ENCODE peak calls at places on chromosomes 6 and 20, in seven cellular contexts. J is H7; T is fibroblast of the conjunctiva; K is RCC 7860; M is effector CD4-positive, alpha-beta T cell; L is Right ventricle myocardium superior; B is psoas muscle. C is an unnamed sample.
A peak's percentile ranks its signal among the peaks of the same experiment; 100 is the strongest.

GRCh38 chr6:79635179-79635578 is 4.0 kb downstream of the SH3BGRL2 start:
- DNase-seq in J (no peak), T (no peak), K (peak; percentile 59), M (no peak), L (no peak), B (no peak), C (no peak)

GRCh38 chr6:71238351-71238750 is 50.3 kb upstream of the OGFRL1 start:
- DNase-seq in J (no peak), T (no peak), K (peak; percentile 55), M (no peak), L (no peak), B (no peak), C (no peak)

GRCh38 chr6:20892365-20892764 is 358.1 kb downstream of the CDKAL1 start:
- DNase-seq in J (no peak), T (no peak), K (no peak), M (no peak), L (no peak), B (no peak), C (no peak)

GRCh38 chr6:2993755-2994317 is 5.9 kb upstream of the NQO2 start:
- DNase-seq in J (no peak), T (no peak), K (no peak), M (no peak), L (no peak), B (no peak), C (no peak)

GRCh38 chr6:129923520-129923919 is 62.4 kb upstream of the TMEM244 start:
- DNase-seq in J (no peak), T (no peak), K (no peak), M (no peak), L (no peak), B (no peak), C (no peak)

GRCh38 chr6:107987805-107988204 is 29.8 kb upstream of the SEC63 start:
- DNase-seq in J (no peak), T (no peak), K (no peak), M (no peak), L (no peak), B (no peak), C (no peak)

GRCh38 chr6:35049885-35050284 is 91.3 kb downstream of the TCP11 start:
- DNase-seq in J (peak; percentile 47), T (peak; percentile 43), K (no peak), M (no peak), L (peak; percentile 73), B (peak; percentile 50), C (no peak)

GRCh38 chr6:125314019-125314581 is 12.3 kb upstream of the HDDC2 start:
- DNase-seq in J (peak; percentile 37), T (peak; percentile 52), K (peak; percentile 22), M (no peak), L (peak; percentile 67), B (peak; percentile 45), C (peak; percentile 78)

GRCh38 chr6:14316911-14317535 is 199.5 kb downstream of the CD83 start:
- DNase-seq in J (peak; percentile 47), T (no peak), K (no peak), M (no peak), L (no peak), B (no peak), C (peak; percentile 24)

GRCh38 chr20:46203510-46203837 is 85.4 kb downstream of the CD40 start:
- DNase-seq in J (no peak), T (no peak), K (no peak), M (no peak), L (no peak), B (no peak), C (no peak)

GRCh38 chr6:75751443-75751842 is 2.4 kb downstream of the MYO6 start:
- DNase-seq in J (no peak), T (no peak), K (no peak), M (no peak), L (no peak), B (no peak), C (no peak)

GRCh38 chr20:25046181-25046641 is 11.7 kb downstream of the ACSS1 start:
- DNase-seq in J (no peak), T (no peak), K (no peak), M (no peak), L (peak; percentile 80), B (peak; percentile 55), C (no peak)

GRCh38 chr6:98823428-98823827 is 10.9 kb upstream of the POU3F2 start:
- DNase-seq in J (no peak), T (no peak), K (no peak), M (no peak), L (no peak), B (no peak), C (no peak)

GRCh38 chr6:161406633-161407032 is 132.8 kb upstream of the AGPAT4 start:
- DNase-seq in J (no peak), T (peak; percentile 68), K (peak; percentile 95), M (no peak), L (no peak), B (no peak), C (no peak)

GRCh38 chr6:28384143-28384533 is 15.4 kb downstream of the ZSCAN12 start:
- DNase-seq in J (no peak), T (no peak), K (no peak), M (no peak), L (no peak), B (no peak), C (no peak)

GRCh38 chr6:135221042-135221441 is 39.9 kb downstream of the MYB start:
- DNase-seq in J (no peak), T (no peak), K (no peak), M (no peak), L (no peak), B (no peak), C (no peak)

GRCh38 chr6:3133515-3133914 is 15.0 kb downstream of the BPHL start:
- DNase-seq in J (peak; percentile 60), T (no peak), K (no peak), M (no peak), L (no peak), B (no peak), C (no peak)

GRCh38 chr6:18262812-18263560 is 1.3 kb downstream of the DEK start:
- DNase-seq in J (peak; percentile 40), T (no peak), K (peak; percentile 30), M (no peak), L (no peak), B (no peak), C (peak; percentile 22)

GRCh38 chr6:109511832-109512231 is 28.8 kb upstream of the ZBTB24 start:
- DNase-seq in J (no peak), T (no peak), K (no peak), M (no peak), L (no peak), B (no peak), C (no peak)

GRCh38 chr6:14386263-14386981 is 268.9 kb downstream of the CD83 start:
- DNase-seq in J (no peak), T (no peak), K (no peak), M (no peak), L (no peak), B (no peak), C (no peak)